ENCODE peak calls at places on chromosomes 7 and 10, in seven cellular contexts. C is neural progenitor cell, O is stomach, Q is breast epithelium, U is right cardiac atrium, N is neuronal stem cell, E is suprapubic skin. X is an unnamed sample.

GRCh38 chr10:57165671-57166070 is 804.6 kb upstream of the ZWINT start:
- DNase-seq in C (no peak), O (no peak), Q (no peak), U (no peak), N (no peak), E (no peak), X (no peak)

GRCh38 chr10:80945267-80945880 is 407.7 kb downstream of the SH2D4B start:
- DNase-seq in C (peak; percentile 68), O (no peak), Q (no peak), U (no peak), N (peak; percentile 23), E (no peak), X (no peak)

GRCh38 chr7:73809454-73810090 is 21.2 kb upstream of the CLDN4 start:
- DNase-seq in C (no peak), O (no peak), Q (no peak), U (no peak), N (no peak), E (peak; percentile 67), X (no peak)

GRCh38 chr7:2861509-2861908 is 17.4 kb upstream of the GNA12 start:
- DNase-seq in C (no peak), O (no peak), Q (no peak), U (no peak), N (no peak), E (no peak), X (no peak)

GRCh38 chr7:92057375-92057774 is 76.9 kb downstream of the CYP51A1 start:
- DNase-seq in C (peak; percentile 25), O (peak; percentile 62), Q (no peak), U (no peak), N (no peak), E (no peak), X (no peak)

GRCh38 chr10:36464291-36464690 is 661.1 kb upstream of the ANKRD30A start:
- DNase-seq in C (no peak), O (no peak), Q (no peak), U (no peak), N (no peak), E (no peak), X (no peak)

GRCh38 chr10:108404155-108404554 is 1239.6 kb upstream of the SORCS1 start:
- DNase-seq in C (no peak), O (no peak), Q (no peak), U (no peak), N (no peak), E (no peak), X (no peak)

GRCh38 chr10:58158806-58159205 is 108.9 kb downstream of the IPMK start:
- DNase-seq in C (no peak), O (no peak), Q (no peak), U (no peak), N (no peak), E (no peak), X (no peak)

GRCh38 chr7:1940402-1940786 is 270.3 kb downstream of the ELFN1 start:
- DNase-seq in C (no peak), O (peak; percentile 67), Q (no peak), U (peak; percentile 85), N (no peak), E (no peak), X (peak; percentile 64)

GRCh38 chr10:30182191-30183075 is 123.0 kb upstream of the JCAD start:
- DNase-seq in C (no peak), O (no peak), Q (no peak), U (no peak), N (no peak), E (no peak), X (peak; percentile 88)

GRCh38 chr10:112951349-112952281 is 1.6 kb downstream of the TCF7L2 start:
- DNase-seq in C (peak; percentile 83), O (peak; percentile 55), Q (peak; percentile 61), U (peak; percentile 85), N (peak; percentile 75), E (peak; percentile 76), X (peak; percentile 76)

GRCh38 chr10:126017961-126018560 is 121.7 kb downstream of the FANK1 start:
- DNase-seq in C (no peak), O (no peak), Q (no peak), U (no peak), N (no peak), E (no peak), X (peak; percentile 78)

GRCh38 chr7:148886844-148887243 is 2.8 kb upstream of the EZH2 start:
- DNase-seq in C (no peak), O (no peak), Q (no peak), U (no peak), N (no peak), E (no peak), X (no peak)

GRCh38 chr10:119207713-119208552 is 562 bp downstream of the GRK5 start:
- DNase-seq in C (peak; percentile 56), O (peak; percentile 50), Q (no peak), U (peak; percentile 78), N (peak; percentile 58), E (peak; percentile 78), X (peak; percentile 56)

GRCh38 chr10:106560925-106561640 is 603.4 kb downstream of the SORCS1 start:
- DNase-seq in C (no peak), O (no peak), Q (no peak), U (no peak), N (no peak), E (no peak), X (peak; percentile 53)

GRCh38 chr7:23333671-23334246 is 34.6 kb downstream of the MALSU1 start:
- DNase-seq in C (no peak), O (no peak), Q (no peak), U (no peak), N (no peak), E (no peak), X (peak; percentile 90)

GRCh38 chr10:24246365-24246764 is 37.4 kb downstream of the KIAA1217 start:
- DNase-seq in C (no peak), O (no peak), Q (no peak), U (no peak), N (no peak), E (no peak), X (no peak)

GRCh38 chr10:87547734-87548311 is 43.1 kb downstream of the MINPP1 start:
- DNase-seq in C (no peak), O (no peak), Q (no peak), U (no peak), N (peak; percentile 6), E (no peak), X (peak; percentile 76)

GRCh38 chr7:141700848-141701371 is 1.1 kb downstream of the DENND11 start:
- DNase-seq in C (no peak), O (no peak), Q (no peak), U (peak; percentile 58), N (no peak), E (no peak), X (no peak)

GRCh38 chr10:3264178-3264867 is 91.7 kb upstream of the PITRM1 start:
- DNase-seq in C (no peak), O (no peak), Q (no peak), U (no peak), N (no peak), E (peak; percentile 62), X (no peak)

GRCh38 chr10:125006921-125007391 is 65.0 kb downstream of the ZRANB1 start:
- DNase-seq in C (no peak), O (no peak), Q (peak; percentile 19), U (peak; percentile 50), N (no peak), E (peak; percentile 71), X (no peak)

GRCh38 chr10:45418859-45419672 is 45.0 kb downstream of the ALOX5 start:
- DNase-seq in C (peak; percentile 82), O (peak; percentile 51), Q (no peak), U (peak; percentile 90), N (peak; percentile 68), E (no peak), X (peak; percentile 15)

GRCh38 chr7:17134786-17135185 is 163.7 kb upstream of the AHR start:
- DNase-seq in C (no peak), O (no peak), Q (no peak), U (no peak), N (no peak), E (no peak), X (no peak)

GRCh38 chr7:137967143-137968018 is 34.5 kb downstream of the CREB3L2 start:
- DNase-seq in C (peak; percentile 13), O (no peak), Q (no peak), U (no peak), N (no peak), E (no peak), X (peak; percentile 65)

GRCh38 chr7:106773228-106773627 is 91.9 kb upstream of the PIK3CG start:
- DNase-seq in C (peak; percentile 25), O (no peak), Q (no peak), U (no peak), N (no peak), E (no peak), X (no peak)

GRCh38 chr7:21191317-21192073 is 236.4 kb upstream of the SP4 start:
- DNase-seq in C (no peak), O (no peak), Q (no peak), U (no peak), N (no peak), E (no peak), X (no peak)

GRCh38 chr7:92325850-92326249 is 80.1 kb downstream of the ANKIB1 start:
- DNase-seq in C (no peak), O (no peak), Q (no peak), U (no peak), N (no peak), E (no peak), X (no peak)

GRCh38 chr10:122852261-122852660 is 6.6 kb upstream of the CUZD1 start:
- DNase-seq in C (no peak), O (no peak), Q (no peak), U (no peak), N (no peak), E (no peak), X (no peak)

GRCh38 chr7:3493499-3493898 is 192.4 kb downstream of the SDK1 start:
- DNase-seq in C (no peak), O (no peak), Q (no peak), U (no peak), N (no peak), E (no peak), X (peak; percentile 31)

DNA sequence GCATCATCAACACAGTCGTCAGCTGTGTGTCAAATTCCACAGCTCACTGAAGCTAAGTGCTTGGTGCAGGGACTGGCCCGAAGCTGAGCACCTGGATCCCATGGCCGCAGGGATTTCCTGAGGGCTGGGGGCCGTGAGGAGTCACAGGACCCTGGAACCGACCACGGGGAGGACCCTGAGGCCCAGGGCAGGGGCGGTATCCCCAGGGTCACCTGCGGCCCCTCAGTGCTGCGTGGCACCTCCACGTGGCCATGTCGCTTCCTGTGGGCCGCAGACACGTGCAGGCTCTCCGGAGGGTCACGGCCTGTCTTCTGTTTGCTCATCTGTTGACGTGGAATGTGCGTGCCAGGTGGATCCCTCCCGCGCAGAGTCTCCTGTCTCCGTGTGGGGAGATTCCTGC is 53.4 kb downstream of the NKX6-2 start:
- DNase-seq in C (no peak), O (no peak), Q (no peak), U (no peak), N (no peak), E (no peak), X (no peak)
- H3K4me3 ChIP-seq in C (no peak overlapping the region), O (no peak overlapping the region), Q (no peak overlapping the region), U (no peak overlapping the region), N (no peak overlapping the region), E (no peak overlapping the region), X (no peak overlapping the region)

GRCh38 chr10:103123282-103124033 is 69.6 kb downstream of the NT5C2 start:
- DNase-seq in C (peak; percentile 21), O (no peak), Q (no peak), U (no peak), N (no peak), E (no peak), X (no peak)
- H3K4me3 ChIP-seq in C (no peak overlapping the region), O (no peak overlapping the region), Q (no peak overlapping the region), U (no peak overlapping the region), N (no peak overlapping the region), E (no peak overlapping the region), X (no peak overlapping the region)

GRCh38 chr7:123732413-123733091 is 16.3 kb downstream of the WASL start:
- DNase-seq in C (no peak), O (no peak), Q (no peak), U (no peak), N (no peak), E (no peak), X (no peak)
- H3K4me3 ChIP-seq in C (no peak overlapping the region), O (no peak overlapping the region), Q (no peak overlapping the region), U (no peak overlapping the region), N (no peak overlapping the region), E (no peak overlapping the region), X (no peak overlapping the region)

GRCh38 chr10:70234668-70235447 is 1.6 kb upstream of the PPA1 start:
- DNase-seq in C (no peak), O (no peak), Q (no peak), U (peak; percentile 54), N (no peak), E (peak; percentile 84), X (peak; percentile 42)
- H3K4me3 ChIP-seq in C (no peak overlapping the region), O (no peak overlapping the region), Q (no peak overlapping the region), U (no peak overlapping the region), N (no peak overlapping the region), E (no peak overlapping the region), X (no peak overlapping the region)